ENCODE peak calls at places on chromosomes 16 and 17, in five cellular contexts. B, Q, E, V and O are unnamed samples.

GRCh38 chr16:12784076-12784475 is 19.6 kb downstream of the CPPED1 start:
- DNase-seq in E (no peak), Q (peak; percentile 56), V (no peak), B (peak; percentile 48), O (no peak)

GRCh38 chr16:29899516-29900101 is at the start of gene SEZ6L2:
- DNase-seq in B (peak; percentile 89), Q (peak; percentile 94), V (peak; percentile 91), E (peak; percentile 95), O (peak; percentile 75)

GRCh38 chr17:27608330-27609230 is 22.4 kb upstream of the LGALS9 start:
- DNase-seq in Q (no peak), V (no peak), B (no peak), E (no peak), O (no peak)

GRCh38 chr17:42579794-42580551 is 2.4 kb upstream of the PSMC3IP start:
- DNase-seq in Q (no peak), V (no peak), B (no peak), E (no peak), O (no peak)

GRCh38 chr16:89534147-89534788 is 26.1 kb downstream of the SPG7 start:
- DNase-seq in V (no peak), B (peak; percentile 69), E (no peak), Q (peak; percentile 60), O (peak; percentile 39)

GRCh38 chr17:47611372-47612350 is 38.1 kb upstream of the KPNB1 start:
- DNase-seq in Q (peak; percentile 76), B (peak; percentile 9), V (no peak), E (no peak), O (no peak)

GRCh38 chr17:5638596-5638995 is 54.3 kb upstream of the NLRP1 start:
- DNase-seq in B (no peak), Q (peak; percentile 45), V (no peak), E (no peak), O (no peak)

GRCh38 chr17:55285340-55286301 is 20.9 kb downstream of the HLF start:
- DNase-seq in Q (peak; percentile 92), E (no peak), B (peak; percentile 65), V (peak; percentile 65), O (peak; percentile 78)

GRCh38 chr16:55257971-55258613 is 65.9 kb upstream of the IRX6 start:
- DNase-seq in B (peak; percentile 34), V (peak; percentile 86), E (peak; percentile 33), Q (peak; percentile 46), O (no peak)

GRCh38 chr16:71645450-71645849 is 19.5 kb downstream of the MARVELD3 start:
- DNase-seq in V (no peak), Q (peak; percentile 30), E (no peak), B (peak; percentile 46), O (peak; percentile 9)

GRCh38 chr16:14302399-14303181 is 231.5 kb downstream of the MRTFB start:
- DNase-seq in B (no peak), E (no peak), V (peak; percentile 45), Q (peak; percentile 52), O (no peak)

GRCh38 chr17:1604831-1605528 is 23.7 kb downstream of the SLC43A2 start:
- DNase-seq in V (no peak), E (no peak), B (no peak), Q (no peak), O (no peak)

GRCh38 chr17:77836557-77837041 is 121.9 kb upstream of the TNRC6C start:
- DNase-seq in V (no peak), B (peak; percentile 88), Q (peak; percentile 49), E (no peak), O (peak; percentile 51)

GRCh38 chr17:38724337-38724988 is 5.7 kb upstream of the CISD3 start:
- DNase-seq in V (peak; percentile 81), B (no peak), E (no peak), Q (peak; percentile 61), O (no peak)

GRCh38 chr17:62854026-62854425 is 45.9 kb upstream of the MARCHF10 start:
- DNase-seq in B (no peak), E (no peak), Q (peak; percentile 35), V (no peak), O (no peak)

DNA sequence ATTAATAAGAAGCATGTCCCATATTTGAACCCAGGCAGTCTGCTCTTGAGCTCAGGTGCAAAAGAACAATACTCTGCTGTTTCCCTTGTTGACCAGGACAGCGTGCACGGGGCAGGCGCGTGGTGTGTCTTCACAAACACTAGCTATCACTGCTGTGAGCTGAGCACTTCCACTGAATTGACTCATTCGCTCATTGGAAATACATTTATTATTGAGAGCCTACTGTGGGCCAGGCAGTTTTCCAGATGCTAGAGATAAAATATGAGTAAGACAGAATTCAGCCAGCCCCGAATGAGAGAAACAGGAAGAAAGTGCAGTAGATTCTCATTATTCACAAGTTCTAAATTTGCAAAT is 1.7 kb downstream of the CHD9 start:
- DNase-seq in Q (peak; percentile 79), V (no peak), E (no peak), B (peak; percentile 83), O (no peak)
- H3K4me3 ChIP-seq in Q (peak overlapping the region; percentile 87), V (no peak overlapping the region), E (peak overlapping the region; percentile 73), B (no peak overlapping the region), O (no peak overlapping the region)

GRCh38 chr17:78922876-78923498 is 2.2 kb downstream of the TIMP2 start:
- DNase-seq in V (no peak), E (no peak), B (no peak), Q (no peak), O (no peak)
- H3K4me3 ChIP-seq in V (no peak overlapping the region), E (no peak overlapping the region), B (peak overlapping the region; percentile 90), Q (peak overlapping the region; percentile 93), O (peak overlapping the region; percentile 75)

GRCh38 chr16:10100829-10101228 is 81.4 kb downstream of the GRIN2A start:
- DNase-seq in B (no peak), E (no peak), V (no peak), Q (no peak), O (no peak)
- H3K4me3 ChIP-seq in B (no peak overlapping the region), E (no peak overlapping the region), V (no peak overlapping the region), Q (no peak overlapping the region), O (no peak overlapping the region)

GRCh38 chr17:79988163-79988971 is 47.3 kb downstream of the TBC1D16 start:
- DNase-seq in V (peak; percentile 69), B (peak; percentile 79), Q (peak; percentile 95), E (no peak), O (peak; percentile 39)
- H3K4me3 ChIP-seq in V (no peak overlapping the region), B (no peak overlapping the region), Q (peak overlapping the region; percentile 28), E (no peak overlapping the region), O (no peak overlapping the region)

GRCh38 chr16:54174750-54175149 is 111.8 kb downstream of the IRX3 start:
- DNase-seq in B (no peak), V (no peak), Q (no peak), E (no peak), O (no peak)

GRCh38 chr16:54176376-54176901 is 110.1 kb downstream of the IRX3 start:
- DNase-seq in E (no peak), V (no peak), B (no peak), Q (peak; percentile 49), O (no peak)

GRCh38 chr16:54175552-54176375 is 110.8 kb downstream of the IRX3 start:
- DNase-seq in V (no peak), B (peak; percentile 8), E (no peak), Q (peak; percentile 28), O (no peak)

GRCh38 chr16:54174201-54174600 is 112.4 kb downstream of the IRX3 start:
- DNase-seq in V (no peak), B (no peak), Q (no peak), E (no peak), O (no peak)

DNA sequence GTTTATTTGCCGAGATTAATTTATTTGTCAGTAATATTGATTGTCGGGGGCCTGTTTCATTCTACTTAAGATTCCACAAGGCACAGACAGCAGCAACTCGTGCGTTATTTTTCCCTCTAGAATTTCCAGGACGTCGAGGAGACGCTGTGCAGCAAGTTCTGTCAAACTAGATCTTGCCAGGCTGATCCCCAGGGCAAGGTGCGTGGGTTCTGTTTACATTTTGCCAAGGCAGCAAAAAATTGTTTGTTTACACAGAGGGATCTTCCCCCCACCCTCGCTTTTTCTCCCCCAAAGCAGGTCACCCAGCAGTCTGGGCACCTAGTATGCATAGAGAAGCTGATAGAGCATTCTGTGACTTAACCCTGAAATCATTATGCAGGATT is 111.4 kb downstream of the IRX3 start:
- DNase-seq in Q (no peak), B (no peak), V (no peak), E (no peak), O (no peak)
- H3K4me3 ChIP-seq in Q (peak overlapping the region; percentile 24), B (no peak overlapping the region), V (no peak overlapping the region), E (no peak overlapping the region), O (no peak overlapping the region)

DNA sequence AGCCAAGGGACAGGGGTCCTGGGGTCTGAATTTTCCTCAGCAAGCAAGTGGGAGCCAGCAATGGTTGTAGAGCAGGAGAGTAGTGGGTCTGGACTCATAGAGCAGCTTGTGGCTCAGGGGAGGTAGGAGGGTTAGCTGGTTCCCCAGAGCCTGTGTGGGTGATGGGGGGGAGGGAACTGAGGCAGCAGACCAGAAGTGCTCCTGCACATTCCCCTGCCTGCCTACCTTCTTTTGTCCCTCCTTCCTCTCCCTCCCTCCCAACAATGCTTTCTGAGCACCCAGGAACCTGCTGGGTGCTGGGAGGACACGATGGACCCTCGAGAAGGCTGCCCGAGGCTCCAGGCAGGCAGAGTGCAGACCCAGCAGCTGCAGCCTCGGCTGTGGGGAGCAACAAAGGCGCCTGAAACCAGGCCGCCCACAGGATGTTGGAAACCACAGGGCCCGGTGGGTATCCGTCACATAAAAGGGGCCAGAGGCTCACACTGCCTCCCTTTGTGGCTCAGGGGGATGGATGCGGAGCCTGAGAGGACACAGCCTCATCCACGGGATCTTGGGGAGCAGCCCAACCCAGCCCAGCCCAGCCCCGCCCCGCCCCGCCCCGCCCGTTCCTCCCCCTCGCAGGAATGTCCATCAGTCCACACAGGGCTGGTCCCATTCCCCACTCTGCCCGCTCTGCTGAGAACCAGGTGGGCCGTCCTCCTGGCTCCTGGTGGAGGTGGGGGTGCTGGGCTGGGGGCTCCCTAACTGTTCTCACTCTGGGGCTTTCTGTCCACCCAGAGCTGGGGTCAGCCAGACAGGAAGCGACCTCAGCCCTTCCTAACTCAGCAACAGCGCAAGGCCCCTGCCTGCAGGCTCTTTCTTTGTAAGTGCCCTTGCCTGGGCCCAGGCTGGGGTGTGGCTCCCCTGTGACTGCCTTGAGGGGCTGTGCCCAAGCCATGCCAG is 1.7 kb upstream of the NLRC3 start:
- DNase-seq in E (no peak), B (no peak), V (peak; percentile 64), Q (peak; percentile 11), O (no peak)
- H3K4me3 ChIP-seq in E (no peak overlapping the region), B (no peak overlapping the region), V (no peak overlapping the region), Q (no peak overlapping the region), O (no peak overlapping the region)